ENCODE peak calls at places on chromosomes 12 and 14, in ten cellular contexts. X, W, E, G, Y, A, I, R, K and F are unnamed samples.

GRCh38 chr14:84477996-84478395 is 1051.9 kb upstream of the FLRT2 start:
- DNase-seq in X (no peak), W (no peak), E (no peak), G (peak), Y (no peak), A (no peak), I (no peak), R (no peak), K (no peak), F (no peak)

GRCh38 chr12:110199360-110200123 is 75.4 kb downstream of the IFT81 start:
- DNase-seq in X (peak), W (no peak), E (no peak), G (peak), Y (no peak), A (no peak), I (no peak), R (no peak), K (no peak), F (no peak)

GRCh38 chr14:97266653-97267052 is 469.5 kb downstream of the VRK1 start:
- DNase-seq in X (peak), W (no peak), E (no peak), G (peak), Y (no peak), A (no peak), I (no peak), R (no peak), K (no peak), F (no peak)

GRCh38 chr14:94640721-94641631 is 28.8 kb downstream of the SERPINA3 start:
- DNase-seq in X (no peak), W (no peak), E (no peak), G (no peak), Y (no peak), A (no peak), I (no peak), R (no peak), K (no peak), F (no peak)

GRCh38 chr12:68358532-68359485 is 26.6 kb upstream of the MDM1 start:
- DNase-seq in X (peak), W (peak), E (peak), G (peak), Y (peak), A (peak), I (peak), R (peak), K (peak), F (peak)

GRCh38 chr14:69658664-69659261 is 47.4 kb downstream of the SUSD6 start:
- DNase-seq in X (no peak), W (no peak), E (no peak), G (no peak), Y (no peak), A (no peak), I (no peak), R (no peak), K (no peak), F (no peak)

GRCh38 chr14:77014004-77014604 is 14.4 kb downstream of the IRF2BPL start:
- DNase-seq in X (no peak), W (no peak), E (no peak), G (no peak), Y (no peak), A (no peak), I (peak), R (peak), K (peak), F (peak)

GRCh38 chr12:21659383-21659782 is 1.7 kb upstream of the LDHB start:
- DNase-seq in X (peak), W (no peak), E (no peak), G (no peak), Y (no peak), A (no peak), I (no peak), R (no peak), K (no peak), F (no peak)

GRCh38 chr12:102631274-102631673 is 150.9 kb upstream of the IGF1 start:
- DNase-seq in X (peak), W (peak), E (no peak), G (peak), Y (no peak), A (no peak), I (no peak), R (no peak), K (no peak), F (no peak)

GRCh38 chr12:15689751-15690191 is 99.4 kb downstream of the EPS8 start:
- DNase-seq in X (no peak), W (no peak), E (no peak), G (no peak), Y (no peak), A (no peak), I (no peak), R (no peak), K (no peak), F (no peak)

GRCh38 chr14:91891721-91892220 is 24.4 kb upstream of the TC2N start:
- DNase-seq in X (no peak), W (no peak), E (no peak), G (no peak), Y (no peak), A (no peak), I (no peak), R (peak), K (no peak), F (no peak)

GRCh38 chr14:61653507-61653906 is 41.8 kb upstream of the HIF1A start:
- DNase-seq in X (no peak), W (peak), E (peak), G (peak), Y (no peak), A (no peak), I (no peak), R (peak), K (peak), F (no peak)

DNA sequence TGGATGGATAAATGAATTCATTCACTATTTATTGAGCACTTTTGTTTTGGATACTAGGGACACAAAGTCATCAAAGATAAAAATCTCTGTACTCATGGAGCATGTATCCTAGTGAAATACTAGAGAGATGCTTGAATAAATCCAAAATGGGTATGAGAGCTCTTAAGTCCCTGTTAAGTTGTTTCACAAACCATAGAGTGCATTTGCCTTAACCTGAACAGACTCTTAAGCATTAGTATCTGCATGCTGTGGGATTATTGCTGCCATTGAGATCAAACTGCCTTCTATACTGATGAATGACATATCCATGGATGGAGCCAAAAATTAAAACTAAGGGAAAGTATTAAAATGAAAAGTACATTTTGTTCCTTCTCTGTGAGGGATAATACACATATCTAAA is 206.5 kb upstream of the KRR1 start:
- DNase-seq in X (no peak), W (no peak), E (no peak), G (no peak), Y (no peak), A (no peak), I (no peak), R (no peak), K (no peak), F (no peak)
- H3K27ac ChIP-seq in X (no peak), W (no peak), E (no peak), G (no peak), Y (no peak), A (no peak), I (no peak), R (no peak), K (no peak), F (no peak)

GRCh38 chr14:64640839-64641238 is 63.4 kb upstream of the PLEKHG3 start:
- DNase-seq in X (no peak), W (no peak), E (no peak), G (no peak), Y (no peak), A (no peak), I (no peak), R (no peak), K (no peak), F (no peak)
- H3K27ac ChIP-seq in X (no peak), W (no peak), E (no peak), G (no peak), Y (no peak), A (no peak), I (no peak), R (no peak), K (no peak), F (no peak)

DNA sequence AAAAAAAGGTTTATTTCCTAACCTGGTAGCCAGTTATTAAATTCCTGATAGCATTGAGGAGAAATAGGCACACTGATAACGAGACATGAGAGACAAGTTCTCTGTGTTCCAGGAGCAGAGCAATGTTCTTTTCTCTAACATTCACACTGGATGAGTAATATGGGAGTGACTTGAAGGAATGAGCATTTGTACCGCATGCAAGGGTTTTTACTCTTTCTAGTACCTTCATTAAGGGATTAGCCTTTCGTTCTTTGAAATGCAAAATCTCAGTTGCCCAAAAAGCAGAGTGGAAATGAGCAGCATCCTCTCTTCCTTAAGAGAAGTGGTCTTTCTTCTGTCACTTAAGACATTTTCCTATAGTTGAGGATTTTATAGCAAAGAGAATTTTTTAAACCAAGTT is 54.7 kb downstream of the FGD4 start:
- DNase-seq in X (peak), W (peak), E (no peak), G (peak), Y (no peak), A (no peak), I (no peak), R (no peak), K (no peak), F (no peak)
- H3K27ac ChIP-seq in X (peak), W (no peak), E (no peak), G (no peak), Y (peak), A (no peak), I (peak), R (no peak), K (no peak), F (no peak)

DNA sequence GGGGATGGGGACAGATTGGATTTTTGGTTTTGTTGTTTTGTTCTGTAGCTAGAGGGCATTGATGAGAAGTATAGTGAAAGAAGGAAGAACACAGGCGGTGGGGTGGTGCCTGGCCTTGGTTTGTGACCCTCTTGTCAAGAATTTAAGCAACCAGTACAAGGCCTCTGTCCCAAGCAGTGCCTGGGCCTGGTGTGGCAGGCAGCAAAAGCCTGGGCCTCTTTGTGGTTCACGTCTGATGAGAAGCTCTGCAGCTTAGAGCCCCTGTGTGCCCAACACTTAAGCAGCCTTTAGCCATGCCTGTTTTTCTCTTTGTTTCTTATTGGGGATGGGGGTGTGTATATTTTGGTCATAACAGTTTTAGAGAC is 98.0 kb downstream of the PPP2R5C start:
- DNase-seq in X (no peak), W (no peak), E (no peak), G (no peak), Y (no peak), A (no peak), I (no peak), R (no peak), K (no peak), F (no peak)
- H3K27ac ChIP-seq in X (no peak), W (no peak), E (no peak), G (no peak), Y (peak), A (no peak), I (no peak), R (no peak), K (no peak), F (no peak)

GRCh38 chr14:51605575-51605974 is 46.1 kb upstream of the FRMD6 start:
- DNase-seq in X (no peak), W (no peak), E (no peak), G (no peak), Y (no peak), A (no peak), I (no peak), R (no peak), K (no peak), F (no peak)

GRCh38 chr14:51602176-51602759 is 49.4 kb upstream of the FRMD6 start:
- DNase-seq in X (no peak), W (no peak), E (no peak), G (no peak), Y (no peak), A (no peak), I (no peak), R (no peak), K (no peak), F (no peak)

GRCh38 chr14:51600658-51601057 is 51.1 kb upstream of the FRMD6 start:
- DNase-seq in X (no peak), W (no peak), E (no peak), G (no peak), Y (no peak), A (no peak), I (no peak), R (no peak), K (no peak), F (no peak)

GRCh38 chr14:51604078-51604477 is 47.6 kb upstream of the FRMD6 start:
- DNase-seq in X (no peak), W (peak), E (no peak), G (peak), Y (no peak), A (no peak), I (no peak), R (no peak), K (no peak), F (no peak)

DNA sequence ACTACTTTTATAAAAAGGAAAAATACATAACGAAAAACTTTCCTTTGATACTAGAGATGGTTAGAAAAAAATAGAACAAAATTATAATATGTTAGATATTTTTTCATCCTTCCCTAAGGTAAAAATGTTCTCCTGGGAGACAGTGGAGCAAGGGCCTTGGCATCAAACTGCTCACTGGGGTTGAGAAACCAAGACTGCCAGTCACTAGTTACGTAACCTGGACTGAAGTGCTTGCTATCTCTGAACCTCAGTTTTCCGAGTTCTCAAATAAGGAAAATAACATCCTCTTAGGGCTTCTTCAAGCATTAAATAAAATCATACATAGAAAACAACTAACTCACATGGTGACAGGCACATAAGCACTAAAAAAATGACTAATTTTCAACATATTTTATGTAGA is 48.2 kb upstream of the FRMD6 start:
- DNase-seq in X (no peak), W (no peak), E (no peak), G (peak), Y (no peak), A (no peak), I (no peak), R (no peak), K (no peak), F (no peak)
- H3K27ac ChIP-seq in X (no peak), W (peak), E (no peak), G (peak), Y (no peak), A (no peak), I (no peak), R (no peak), K (no peak), F (no peak)